ENCODE peak calls at places on chromosomes 6 and 20, in eight cellular contexts. N is lower leg skin, O is MM.1S, Z is T-helper 1 cell, L is A549, R is foreskin fibroblast, C is SW480, Q is COLO829. B is an unnamed sample.

GRCh38 chr20:50085481-50086365 is 27.2 kb downstream of the UBE2V1 start:
- DNase-seq in N (peak; percentile 84), O (peak; percentile 45), Z (peak; percentile 12), L (peak; percentile 70), R (peak; percentile 38), C (peak; percentile 81), Q (peak; percentile 91), B (peak; percentile 83)

GRCh38 chr20:51313275-51313898 is 229.1 kb downstream of the NFATC2 start:
- DNase-seq in N (no peak), O (no peak), Z (no peak), L (no peak), R (no peak), C (no peak), Q (no peak), B (no peak)

GRCh38 chr20:300345-300744 is 3.0 kb downstream of the ZCCHC3 start:
- DNase-seq in N (no peak), O (no peak), Z (no peak), L (no peak), R (no peak), C (no peak), Q (no peak), B (no peak)

GRCh38 chr6:127992144-127992543 is 91.3 kb upstream of the THEMIS start:
- DNase-seq in N (no peak), O (no peak), Z (no peak), L (no peak), R (no peak), C (no peak), Q (no peak), B (no peak)

GRCh38 chr6:131946404-131946991 is 4.7 kb downstream of the CCN2 start:
- DNase-seq in N (no peak), O (peak; percentile 70), Z (no peak), L (peak; percentile 68), R (no peak), C (no peak), Q (no peak), B (no peak)

GRCh38 chr20:59120491-59120890 is 43.1 kb upstream of the ZNF831 start:
- DNase-seq in N (no peak), O (no peak), Z (no peak), L (no peak), R (no peak), C (no peak), Q (no peak), B (peak; percentile 79)

GRCh38 chr6:48817714-48818113 is 645.3 kb downstream of the MMUT start:
- DNase-seq in N (no peak), O (no peak), Z (no peak), L (no peak), R (peak; percentile 34), C (no peak), Q (no peak), B (no peak)

GRCh38 chr20:1844723-1845523 is 50.3 kb upstream of the SIRPA start:
- DNase-seq in N (no peak), O (peak; percentile 78), Z (no peak), L (no peak), R (no peak), C (no peak), Q (no peak), B (no peak)

GRCh38 chr6:141562181-141562800 is 570.4 kb upstream of the GJE1 start:
- DNase-seq in N (no peak), O (no peak), Z (no peak), L (no peak), R (no peak), C (peak; percentile 4), Q (no peak), B (no peak)

GRCh38 chr6:5173862-5174643 is 86.7 kb downstream of the LYRM4 start:
- DNase-seq in N (no peak), O (peak; percentile 95), Z (peak; percentile 19), L (no peak), R (no peak), C (no peak), Q (peak; percentile 79), B (peak; percentile 63)

GRCh38 chr6:149169761-149170359 is 147.7 kb upstream of the TAB2 start:
- DNase-seq in N (no peak), O (no peak), Z (no peak), L (no peak), R (peak; percentile 24), C (no peak), Q (peak; percentile 81), B (no peak)